ENCODE peak calls at places on chromosomes 4 and X, in four cellular contexts. Y, E, I and B are unnamed samples.

GRCh38 chr4:22712541-22712940 is 19.8 kb downstream of the GBA3 start:
- DNase-seq in Y (no peak), E (no peak), I (no peak), B (no peak)

GRCh38 chr4:152990471-152991131 is 54.5 kb downstream of the FHDC1 start:
- DNase-seq in Y (no peak), E (no peak), I (peak; percentile 77), B (no peak)

GRCh38 chr4:49032440-49033161 is 46.5 kb downstream of the CWH43 start:
- DNase-seq in Y (peak; percentile 13), E (peak; percentile 51), I (no peak), B (peak; percentile 34)

GRCh38 chrX:106611682-106612402 is at the start of gene RADX:
- DNase-seq in Y (peak; percentile 66), E (peak; percentile 86), I (peak; percentile 69), B (peak; percentile 96)

GRCh38 chrX:25049347-25049746 is 33.6 kb upstream of the ARX start:
- DNase-seq in Y (peak; percentile 9), E (peak; percentile 64), I (no peak), B (no peak)

GRCh38 chr4:177108708-177109107 is 201.0 kb upstream of the NEIL3 start:
- DNase-seq in Y (peak; percentile 76), E (no peak), I (no peak), B (no peak)

GRCh38 chr4:91958651-91959050 is 345.1 kb upstream of the GRID2 start:
- DNase-seq in Y (peak; percentile 41), E (peak; percentile 0), I (no peak), B (peak; percentile 43)

GRCh38 chr4:150582101-150582565 is at the start of gene MAB21L2:
- DNase-seq in Y (no peak), E (no peak), I (no peak), B (no peak)

GRCh38 chr4:1192493-1193205 is 20.3 kb upstream of the SPON2 start:
- DNase-seq in Y (no peak), E (no peak), I (no peak), B (no peak)

GRCh38 chrX:68833855-68834331 is 5.1 kb downstream of the EFNB1 start:
- DNase-seq in Y (no peak), E (no peak), I (peak; percentile 27), B (no peak)

GRCh38 chr4:127782025-127782274 is 172 bp upstream of the HSPA4L start:
- DNase-seq in Y (peak; percentile 78), E (no peak), I (peak; percentile 87), B (peak; percentile 84)

GRCh38 chr4:102789317-102789717 is 28.5 kb upstream of the MANBA start:
- DNase-seq in Y (peak; percentile 68), E (no peak), I (no peak), B (no peak)

GRCh38 chr4:118969359-118969758 is 80.7 kb downstream of the SYNPO2 start:
- DNase-seq in Y (peak; percentile 91), E (no peak), I (no peak), B (peak; percentile 16)

GRCh38 chr4:181569553-181569952 is 673.6 kb upstream of the TENM3 start:
- DNase-seq in Y (peak; percentile 66), E (peak; percentile 31), I (no peak), B (no peak)

GRCh38 chr4:73653695-73654106 is 33.5 kb upstream of the RASSF6 start:
- DNase-seq in Y (peak; percentile 69), E (peak; percentile 88), I (peak; percentile 41), B (peak; percentile 87)